ENCODE peak calls at places on chromosomes 12 and 14, in five cellular contexts. U, V, S, L and E are unnamed samples.

GRCh38 chr12:2295941-2296461 is 243.2 kb downstream of the CACNA1C start:
- DNase-seq in V (peak; percentile 89), L (no peak), S (no peak), U (no peak), E (peak; percentile 54)

GRCh38 chr12:25100738-25101445 is 94.1 kb downstream of the DNAI7 start:
- DNase-seq in U (no peak), L (no peak), V (no peak), S (no peak), E (no peak)

GRCh38 chr14:32049361-32050103 is 27.6 kb upstream of the ARHGAP5 start:
- DNase-seq in V (no peak), S (no peak), U (no peak), L (no peak), E (no peak)

GRCh38 chr14:55373784-55374725 is 37.6 kb downstream of the ATG14 start:
- DNase-seq in V (peak; percentile 77), U (no peak), L (no peak), S (no peak), E (no peak)

GRCh38 chr12:2851931-2852330 is 4.9 kb downstream of the TEX52 start:
- DNase-seq in U (no peak), S (no peak), L (no peak), V (no peak), E (no peak)

GRCh38 chr12:121776190-121777098 is 17.0 kb downstream of the RHOF start:
- DNase-seq in V (peak; percentile 44), U (peak; percentile 83), L (peak; percentile 75), S (peak; percentile 69), E (peak; percentile 57)

GRCh38 chr14:20632831-20633771 is 8.4 kb downstream of the OR6S1 start:
- DNase-seq in V (peak; percentile 85), L (peak; percentile 61), S (peak; percentile 72), U (no peak), E (peak; percentile 82)

GRCh38 chr14:38211258-38211735 is 3.6 kb downstream of the SSTR1 start:
- DNase-seq in V (no peak), S (peak; percentile 11), U (no peak), L (no peak), E (no peak)

GRCh38 chr12:24069532-24070395 is 120.3 kb upstream of the SOX5 start:
- DNase-seq in L (no peak), S (peak; percentile 30), V (peak; percentile 34), U (no peak), E (no peak)

GRCh38 chr14:95885866-95886265 is 9.2 kb downstream of the TUNAR start:
- DNase-seq in S (no peak), L (peak; percentile 47), U (no peak), V (no peak), E (peak; percentile 72)

GRCh38 chr14:35944847-35945246 is 118.7 kb downstream of the BRMS1L start:
- DNase-seq in U (no peak), V (no peak), L (no peak), S (no peak), E (no peak)

GRCh38 chr12:2378835-2379330 is 326.1 kb downstream of the CACNA1C start:
- DNase-seq in S (no peak), U (no peak), V (no peak), L (no peak), E (no peak)

GRCh38 chr12:113535100-113535499 is 63.4 kb upstream of the LHX5 start:
- DNase-seq in V (no peak), L (no peak), U (no peak), S (no peak), E (no peak)

GRCh38 chr12:111387747-111388365 is 17.9 kb upstream of the SH2B3 start:
- DNase-seq in L (no peak), S (no peak), V (no peak), U (no peak), E (no peak)

GRCh38 chr12:57242329-57242690 is 8.7 kb downstream of the STAC3 start:
- DNase-seq in S (no peak), U (peak; percentile 60), V (no peak), L (peak; percentile 76), E (no peak)

GRCh38 chr12:109309441-109310246 is 560 bp upstream of the FOXN4 start:
- DNase-seq in U (no peak), V (no peak), L (no peak), S (no peak), E (peak; percentile 9)

GRCh38 chr12:3596703-3597472 is 105.9 kb downstream of the PRMT8 start:
- DNase-seq in L (no peak), S (no peak), U (no peak), V (no peak), E (no peak)

GRCh38 chr14:50040401-50040775 is 76.0 kb downstream of the VCPKMT start:
- DNase-seq in U (no peak), L (no peak), V (peak; percentile 86), S (no peak), E (peak; percentile 43)

GRCh38 chr12:120079352-120080042 is 37.1 kb downstream of the RAB35 start:
- DNase-seq in L (no peak), V (no peak), S (no peak), U (no peak), E (no peak)

GRCh38 chr14:31307618-31308017 is 100.0 kb upstream of the HECTD1 start:
- DNase-seq in V (no peak), L (no peak), S (no peak), U (no peak), E (no peak)

GRCh38 chr14:29458547-29458946 is 469.1 kb downstream of the PRKD1 start:
- DNase-seq in U (no peak), V (no peak), L (no peak), S (no peak), E (no peak)

GRCh38 chr12:51442324-51442723 is 17.7 kb downstream of the SLC4A8 start:
- DNase-seq in V (peak; percentile 70), U (no peak), L (no peak), S (no peak), E (no peak)

GRCh38 chr12:104816845-104817503 is 141.1 kb downstream of the SLC41A2 start:
- DNase-seq in U (no peak), S (no peak), V (peak; percentile 49), L (no peak), E (no peak)

GRCh38 chr12:120247183-120247582 is 18.3 kb downstream of the PXN start:
- DNase-seq in L (no peak), S (no peak), V (no peak), U (no peak), E (no peak)

GRCh38 chr12:49787672-49788071 is 40.5 kb downstream of the NCKAP5L start:
- DNase-seq in L (no peak), V (no peak), U (no peak), S (no peak), E (no peak)

GRCh38 chr12:6532927-6533652 is 1.2 kb upstream of the GAPDH start:
- DNase-seq in L (peak; percentile 60), S (no peak), V (peak; percentile 76), U (peak; percentile 80), E (peak; percentile 86)

GRCh38 chr12:47206450-47206830 is 126.7 kb upstream of the AMIGO2 start:
- DNase-seq in L (no peak), V (no peak), S (no peak), U (no peak), E (no peak)

GRCh38 chr12:70243510-70244331 is 488 bp downstream of the CNOT2 start:
- DNase-seq in V (peak; percentile 61), S (peak; percentile 67), U (peak; percentile 69), L (peak; percentile 66), E (peak; percentile 67)

GRCh38 chr14:29749327-29749726 is 178.3 kb downstream of the PRKD1 start:
- DNase-seq in L (no peak), U (no peak), S (no peak), V (peak; percentile 83), E (peak; percentile 34)

GRCh38 chr14:67512463-67513134 is 20.5 kb upstream of the PLEKHH1 start:
- DNase-seq in U (no peak), L (no peak), V (no peak), S (no peak), E (no peak)

GRCh38 chr14:67510836-67511235 is 22.3 kb upstream of the PLEKHH1 start:
- DNase-seq in V (no peak), U (no peak), L (no peak), S (no peak), E (peak; percentile 27)

GRCh38 chr14:67513631-67514108 is 19.4 kb upstream of the PLEKHH1 start:
- DNase-seq in L (peak; percentile 61), S (no peak), U (no peak), V (no peak), E (no peak)

GRCh38 chr14:67508973-67509372 is 20.5 kb upstream of the TMEM229B start:
- DNase-seq in L (no peak), S (no peak), V (no peak), U (no peak), E (no peak)

DNA sequence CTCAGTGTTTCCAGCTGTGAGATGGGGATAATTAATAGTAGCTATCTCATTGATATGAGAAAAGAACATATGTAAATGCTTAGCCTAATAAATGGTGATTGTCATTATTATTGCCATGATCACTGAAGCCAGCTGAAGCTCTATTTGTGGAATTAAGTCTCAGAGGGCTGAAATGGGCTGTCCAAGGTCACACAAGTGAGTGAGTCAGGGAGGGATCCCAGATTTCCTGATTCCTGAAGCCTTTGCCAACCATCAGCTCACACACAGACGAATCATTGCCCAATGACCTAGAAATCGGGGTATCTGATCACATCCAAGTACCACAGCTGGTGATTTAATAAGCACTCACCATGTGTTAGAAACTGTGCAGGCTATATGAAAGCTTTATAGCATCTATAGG is 21.6 kb upstream of the TMEM229B start:
- DNase-seq in S (no peak), U (no peak), V (peak; percentile 30), L (peak; percentile 32), E (peak; percentile 21)
- H3K9me3 ChIP-seq in S (no peaks in the 10 kb centered on the region), U (no peaks in the 10 kb centered on the region), V (no peaks in the 10 kb centered on the region), L (no peaks in the 10 kb centered on the region), E (no peaks in the 10 kb centered on the region)

GRCh38 chr14:104749958-104750529 is 2.9 kb upstream of the SIVA1 start:
- DNase-seq in U (no peak), L (no peak), S (no peak), V (peak; percentile 48), E (peak; percentile 75)
- H3K4me3 ChIP-seq in U (no peak overlapping the region), L (no peak overlapping the region), S (no peak overlapping the region), V (no peak overlapping the region), E (no peak overlapping the region)

GRCh38 chr14:63473194-63473788 is 69.9 kb downstream of the PPP2R5E start:
- DNase-seq in V (no peak), U (no peak), S (no peak), L (no peak), E (no peak)

GRCh38 chr14:63465347-63465746 is 77.8 kb downstream of the PPP2R5E start:
- DNase-seq in U (no peak), S (no peak), V (no peak), L (no peak), E (no peak)

GRCh38 chr14:63470877-63471565 is 72.2 kb downstream of the PPP2R5E start:
- DNase-seq in L (no peak), V (peak; percentile 91), S (no peak), U (no peak), E (no peak)

GRCh38 chr14:63467440-63468072 is 75.6 kb downstream of the PPP2R5E start:
- DNase-seq in S (no peak), L (no peak), V (no peak), U (no peak), E (no peak)

GRCh38 chr14:63468273-63468672 is 74.9 kb downstream of the PPP2R5E start:
- DNase-seq in V (no peak), U (no peak), S (no peak), L (no peak), E (no peak)
- H3K9me3 ChIP-seq in V (no peaks in the 10 kb centered on the region), U (no peaks in the 10 kb centered on the region), S (no peaks in the 10 kb centered on the region), L (no peaks in the 10 kb centered on the region), E (no peaks in the 10 kb centered on the region)

DNA sequence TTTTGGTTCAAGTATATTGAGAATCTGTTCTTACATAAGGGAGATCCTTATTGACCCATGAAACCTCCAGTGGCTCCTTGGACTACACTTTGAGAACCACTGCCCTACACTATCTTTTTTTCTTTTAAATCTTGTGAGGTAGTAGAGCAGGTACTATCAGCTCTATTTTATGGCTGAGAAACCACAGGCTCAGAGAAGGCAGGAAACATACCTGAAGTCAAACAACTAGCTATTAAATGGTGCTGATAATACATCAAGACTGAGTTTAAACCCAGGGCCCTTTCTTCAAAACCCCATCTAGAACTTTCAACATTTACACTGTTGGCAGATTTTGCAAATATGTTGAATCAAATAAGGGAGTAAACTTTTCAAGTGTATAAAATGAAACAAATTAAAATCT is 6.9 kb downstream of the ZBTB25 start:
- DNase-seq in U (no peak), L (no peak), S (no peak), V (no peak), E (no peak)
- H3K4me3 ChIP-seq in U (no peak overlapping the region), L (no peak overlapping the region), S (no peak overlapping the region), V (no peak overlapping the region), E (no peak overlapping the region)